ENCODE peak calls at places on chromosomes 7 and 10, in ten cellular contexts. O, U, I, W, H, R, D, G, Z and J are unnamed samples.
A peak's percentile ranks its signal among the peaks of the same experiment; 100 is the strongest.

GRCh38 chr10:48913674-48914073 is 26.0 kb downstream of the LRRC18 start:
- DNase-seq in D (no peak), Z (no peak), W (no peak), U (no peak), H (no peak), O (no peak), I (no peak), G (no peak), R (no peak), J (no peak)

GRCh38 chr7:118735436-118735835 is 510.9 kb downstream of the ANKRD7 start:
- DNase-seq in R (no peak), G (no peak), H (no peak), W (no peak), I (no peak), Z (no peak), U (no peak), O (no peak), D (no peak), J (no peak)

GRCh38 chr10:62399211-62399610 is 25.0 kb downstream of the ZNF365 start:
- DNase-seq in U (no peak), Z (no peak), O (no peak), G (peak; percentile 62), D (no peak), W (no peak), R (no peak), I (no peak), H (no peak), J (no peak)

GRCh38 chr7:47866120-47866519 is 82.1 kb downstream of the PKD1L1 start:
- DNase-seq in R (no peak), I (no peak), G (no peak), Z (no peak), H (no peak), U (no peak), O (no peak), W (no peak), D (no peak), J (no peak)

GRCh38 chr10:16478801-16479200 is 42.0 kb downstream of the PTER start:
- DNase-seq in U (no peak), Z (no peak), G (no peak), W (no peak), R (no peak), D (no peak), O (no peak), H (no peak), I (no peak), J (no peak)

GRCh38 chr7:53600296-53600695 is 564.9 kb downstream of the POM121L12 start:
- DNase-seq in U (no peak), O (no peak), W (no peak), D (no peak), H (no peak), I (no peak), Z (no peak), R (no peak), G (no peak), J (no peak)

GRCh38 chr7:141295367-141295895 is 221.6 kb downstream of the TMEM178B start:
- DNase-seq in D (no peak), U (no peak), G (no peak), Z (peak; percentile 98), O (no peak), W (no peak), H (no peak), I (no peak), R (no peak), J (no peak)

GRCh38 chr7:24755541-24756416 is 1.5 kb downstream of the GSDME start:
- DNase-seq in D (no peak), I (no peak), W (no peak), U (no peak), G (peak; percentile 44), O (no peak), Z (no peak), R (no peak), H (no peak), J (no peak)

GRCh38 chr10:74322565-74322964 is 171.5 kb downstream of the ADK start:
- DNase-seq in Z (no peak), U (no peak), H (no peak), D (no peak), G (no peak), W (no peak), R (no peak), I (no peak), O (no peak), J (no peak)

GRCh38 chr7:105697753-105698152 is 116.5 kb upstream of the EFCAB10 start:
- DNase-seq in I (no peak), U (no peak), R (no peak), O (no peak), H (no peak), W (no peak), D (no peak), Z (no peak), G (no peak), J (no peak)

GRCh38 chr10:20466731-20467130 is 430.4 kb downstream of the NEBL start:
- DNase-seq in H (no peak), D (no peak), I (no peak), W (no peak), Z (no peak), G (no peak), R (no peak), O (no peak), U (no peak), J (no peak)

GRCh38 chr10:31319602-31320178 is 674 bp downstream of the ZEB1 start:
- DNase-seq in Z (no peak), D (no peak), G (no peak), I (no peak), W (no peak), O (no peak), H (no peak), R (no peak), U (no peak), J (no peak)

GRCh38 chr10:131288648-131289047 is 22.9 kb downstream of the TCERG1L start:
- DNase-seq in H (no peak), I (no peak), Z (no peak), U (no peak), G (no peak), W (no peak), O (no peak), D (no peak), R (no peak), J (no peak)

GRCh38 chr7:46385662-46386309 is 464.7 kb upstream of the IGFBP3 start:
- DNase-seq in W (no peak), G (peak; percentile 97), R (no peak), I (no peak), U (no peak), H (no peak), Z (no peak), D (no peak), O (no peak), J (no peak)

GRCh38 chr10:31630866-31631567 is 297.6 kb downstream of the ARHGAP12 start:
- DNase-seq in I (no peak), Z (no peak), D (no peak), H (no peak), W (no peak), U (no peak), R (no peak), G (no peak), O (no peak), J (no peak)

GRCh38 chr7:80847027-80847426 is 71.8 kb downstream of the SEMA3C start:
- DNase-seq in O (no peak), R (no peak), D (no peak), W (no peak), U (no peak), H (no peak), Z (no peak), G (no peak), I (no peak), J (no peak)

GRCh38 chr10:48195803-48196202 is 78.7 kb downstream of the FRMPD2 start:
- DNase-seq in R (no peak), G (no peak), H (no peak), W (no peak), Z (no peak), O (no peak), U (no peak), D (no peak), I (no peak), J (no peak)

GRCh38 chr7:30163231-30163894 is 28.6 kb downstream of the MTURN start:
- DNase-seq in O (no peak), Z (no peak), D (peak; percentile 62), U (no peak), W (peak; percentile 55), H (no peak), I (peak; percentile 55), G (no peak), R (no peak), J (no peak)

GRCh38 chr10:117461766-117462423 is 80.7 kb upstream of the EMX2 start:
- DNase-seq in R (no peak), O (no peak), U (peak; percentile 48), I (peak; percentile 54), H (no peak), W (no peak), Z (no peak), G (peak; percentile 99), D (no peak), J (peak; percentile 81)

GRCh38 chr7:134701272-134701671 is 54.6 kb downstream of the BPGM start:
- DNase-seq in H (peak; percentile 25), W (no peak), O (no peak), U (no peak), R (no peak), G (peak; percentile 67), I (no peak), Z (no peak), D (no peak), J (no peak)

GRCh38 chr7:112877671-112878460 is 87.7 kb upstream of the TMEM168 start:
- DNase-seq in O (no peak), H (no peak), I (no peak), R (no peak), W (no peak), U (no peak), D (no peak), Z (no peak), G (peak; percentile 40), J (no peak)